ENCODE peak calls at places on chromosome 21, in five cellular contexts. M is retinal pigment epithelial cell; U is activated CD8-positive, alpha-beta memory T cell treated with anti-CD3 and anti-CD28 coated beads for 1 hour; X is stimulated activated CD8-positive, alpha-beta memory T cell treated with anti-CD3 and anti-CD28 coated beads, Interleukin-15, amount 100 ng/mL, for 4 hours; N is stimulated activated CD4-positive, alpha-beta T cell treated with anti-CD3 and anti-CD28 coated beads, Interleukin-2, amount 100 ng/mL, for 24 hours. Q is an unnamed sample.

GRCh38 chr21:18340387-18340942 is 63.1 kb downstream of the TMPRSS15 start:
- DNase-seq in M (no peak), U (no peak), X (no peak), N (no peak), Q (no peak)

GRCh38 chr21:26846036-26846931 is 1.1 kb upstream of the ADAMTS1 start:
- DNase-seq in M (no peak), U (no peak), X (no peak), N (no peak), Q (no peak)

GRCh38 chr21:36694593-36695282 is 4.2 kb upstream of the SIM2 start:
- DNase-seq in M (no peak), U (no peak), X (no peak), N (no peak), Q (no peak)

GRCh38 chr21:36751383-36751782 is 52.5 kb downstream of the SIM2 start:
- DNase-seq in M (no peak), U (no peak), X (no peak), N (no peak), Q (no peak)

GRCh38 chr21:28135646-28136045 is 857.0 kb downstream of the LTN1 start:
- DNase-seq in M (no peak), U (no peak), X (no peak), N (no peak), Q (no peak)

GRCh38 chr21:45227735-45228134 is 60.0 kb downstream of the POFUT2 start:
- DNase-seq in M (no peak), U (no peak), X (no peak), N (no peak), Q (no peak)

GRCh38 chr21:46594276-46594675 is 10.6 kb downstream of the S100B start:
- DNase-seq in M (no peak), U (no peak), X (no peak), N (no peak), Q (no peak)

GRCh38 chr21:37463083-37463780 is 96.7 kb downstream of the DYRK1A start:
- DNase-seq in M (no peak), U (no peak), X (no peak), N (peak; percentile 35), Q (peak; percentile 32)

GRCh38 chr21:16522512-16522911 is 792.7 kb downstream of the USP25 start:
- DNase-seq in M (no peak), U (no peak), X (no peak), N (no peak), Q (no peak)

GRCh38 chr21:41972511-41973205 is 18.8 kb upstream of the C2CD2 start:
- DNase-seq in M (no peak), U (no peak), X (no peak), N (no peak), Q (no peak)

GRCh38 chr21:15062566-15062965 is 2.2 kb downstream of the NRIP1 start:
- DNase-seq in M (no peak), U (no peak), X (no peak), N (no peak), Q (no peak)

GRCh38 chr21:38460171-38460742 is 38.0 kb downstream of the ERG start:
- DNase-seq in M (no peak), U (no peak), X (no peak), N (no peak), Q (no peak)

GRCh38 chr21:42245348-42246185 is 26.6 kb downstream of the ABCG1 start:
- DNase-seq in M (no peak), U (no peak), X (no peak), N (no peak), Q (no peak)

GRCh38 chr21:22892041-22892440 is 1893.8 kb downstream of the NCAM2 start:
- DNase-seq in M (no peak), U (no peak), X (no peak), N (no peak), Q (no peak)

GRCh38 chr21:42858185-42858847 is 21.0 kb downstream of the WDR4 start:
- DNase-seq in M (no peak), U (no peak), X (no peak), N (no peak), Q (no peak)

GRCh38 chr21:16644690-16645089 is 868.2 kb upstream of the CXADR start:
- DNase-seq in M (no peak), U (no peak), X (no peak), N (no peak), Q (no peak)

GRCh38 chr21:42056468-42056867 is 14.6 kb upstream of the UMODL1 start:
- DNase-seq in M (no peak), U (no peak), X (no peak), N (no peak), Q (no peak)

GRCh38 chr21:42534901-42535378 is 21.3 kb downstream of the SLC37A1 start:
- DNase-seq in M (no peak), U (no peak), X (no peak), N (no peak), Q (no peak)

GRCh38 chr21:43290529-43291346 is 121.9 kb downstream of the CRYAA start:
- DNase-seq in M (no peak), U (no peak), X (no peak), N (no peak), Q (no peak)

GRCh38 chr21:42991992-42992740 is 17.8 kb downstream of the PKNOX1 start:
- DNase-seq in M (no peak), U (no peak), X (no peak), N (no peak), Q (no peak)

GRCh38 chr21:37636152-37636860 is 269.7 kb downstream of the DYRK1A start:
- DNase-seq in M (peak; percentile 60), U (no peak), X (no peak), N (no peak), Q (no peak)

GRCh38 chr21:26710155-26710554 is 135.1 kb downstream of the ADAMTS1 start:
- DNase-seq in M (no peak), U (no peak), X (no peak), N (no peak), Q (no peak)

GRCh38 chr21:30072496-30072895 is 94.1 kb downstream of the CLDN17 start:
- DNase-seq in M (no peak), U (no peak), X (no peak), N (no peak), Q (no peak)

GRCh38 chr21:42308914-42309752 is 6.1 kb downstream of the TFF3 start:
- DNase-seq in M (no peak), U (no peak), X (no peak), N (no peak), Q (no peak)

GRCh38 chr21:45822429-45823099 is 159.0 kb upstream of the COL6A1 start:
- DNase-seq in M (no peak), U (no peak), X (no peak), N (peak; percentile 12), Q (no peak)

GRCh38 chr21:16250282-16250681 is 520.5 kb downstream of the USP25 start:
- DNase-seq in M (peak; percentile 10), U (no peak), X (no peak), N (no peak), Q (no peak)

GRCh38 chr21:46116189-46116845 is 18.4 kb downstream of the COL6A2 start:
- DNase-seq in M (no peak), U (no peak), X (no peak), N (no peak), Q (no peak)

GRCh38 chr21:26795866-26796329 is 49.3 kb downstream of the ADAMTS1 start:
- DNase-seq in M (peak; percentile 74), U (no peak), X (no peak), N (no peak), Q (no peak)

GRCh38 chr21:43884012-43884860 is 19.2 kb downstream of the AGPAT3 start:
- DNase-seq in M (no peak), U (no peak), X (no peak), N (no peak), Q (peak; percentile 73)

GRCh38 chr21:38323721-38324591 is 67.2 kb downstream of the KCNJ15 start:
- DNase-seq in M (peak; percentile 64), U (no peak), X (no peak), N (no peak), Q (no peak)

GRCh38 chr21:45018131-45019075 is 56.0 kb upstream of the ADARB1 start:
- DNase-seq in M (no peak), U (no peak), X (no peak), N (no peak), Q (no peak)

GRCh38 chr21:14120091-14120734 is 90.5 kb downstream of the LIPI start:
- DNase-seq in M (no peak), U (no peak), X (no peak), N (peak; percentile 30), Q (peak; percentile 11)

GRCh38 chr21:43274022-43274945 is 105.5 kb downstream of the CRYAA start:
- DNase-seq in M (no peak), U (no peak), X (no peak), N (no peak), Q (no peak)

GRCh38 chr21:41706263-41706639 is 60.6 kb downstream of the RIPK4 start:
- DNase-seq in M (no peak), U (no peak), X (no peak), N (no peak), Q (no peak)

GRCh38 chr21:36209626-36210171 is 53.1 kb downstream of the DOP1B start:
- DNase-seq in M (no peak), U (no peak), X (no peak), N (peak; percentile 28), Q (peak; percentile 71)

GRCh38 chr21:17462276-17462981 is 50.4 kb upstream of the CXADR start:
- DNase-seq in M (no peak), U (no peak), X (no peak), N (no peak), Q (peak; percentile 98)

GRCh38 chr21:18369115-18369514 is 34.5 kb downstream of the TMPRSS15 start:
- DNase-seq in M (peak; percentile 78), U (no peak), X (no peak), N (no peak), Q (peak; percentile 2)

GRCh38 chr21:33478182-33478581 is 1.6 kb downstream of the TMEM50B start:
- DNase-seq in M (no peak), U (no peak), X (no peak), N (no peak), Q (no peak)

GRCh38 chr21:25283720-25284119 is 323.6 kb downstream of the MRPL39 start:
- DNase-seq in M (no peak), U (no peak), X (no peak), N (no peak), Q (peak; percentile 0)

Q was measured in HepG2.